ENCODE peak calls at places on chromosome 5, in four cellular contexts. One of them, this sample, is unnamed.

GRCh38 chr5:144236479-144236878 is 65.8 kb downstream of the KCTD16 start:
- DNase-seq in nephron progenitor cell: no peak
- DNase-seq in foreskin fibroblast: no peak
- DNase-seq in lower lobe of right lung: no peak
- DNase-seq in this sample: no peak

GRCh38 chr5:132261881-132262845 is 4.7 kb downstream of the PDLIM4 start:
- DNase-seq in nephron progenitor cell: no peak
- DNase-seq in foreskin fibroblast: no peak
- DNase-seq in lower lobe of right lung: no peak
- DNase-seq in this sample: no peak

GRCh38 chr5:7754997-7755596 is 95.8 kb downstream of the CFAP90 start:
- DNase-seq in nephron progenitor cell: peak
- DNase-seq in foreskin fibroblast: peak
- DNase-seq in lower lobe of right lung: peak
- DNase-seq in this sample: no peak

GRCh38 chr5:3356016-3356415 is 239.6 kb upstream of the IRX1 start:
- DNase-seq in nephron progenitor cell: no peak
- DNase-seq in foreskin fibroblast: no peak
- DNase-seq in lower lobe of right lung: no peak
- DNase-seq in this sample: no peak

GRCh38 chr5:90055831-90056328 is 353.7 kb downstream of the CETN3 start:
- DNase-seq in nephron progenitor cell: no peak
- DNase-seq in foreskin fibroblast: peak
- DNase-seq in lower lobe of right lung: no peak
- DNase-seq in this sample: no peak

GRCh38 chr5:19314840-19315239 is 673.2 kb downstream of the CDH18 start:
- DNase-seq in nephron progenitor cell: no peak
- DNase-seq in foreskin fibroblast: no peak
- DNase-seq in lower lobe of right lung: no peak
- DNase-seq in this sample: no peak

GRCh38 chr5:16737173-16737572 is 120.4 kb upstream of the RETREG1 start:
- DNase-seq in nephron progenitor cell: no peak
- DNase-seq in foreskin fibroblast: no peak
- DNase-seq in lower lobe of right lung: no peak
- DNase-seq in this sample: no peak

GRCh38 chr5:170760126-170760525 is 23.4 kb upstream of the GABRP start:
- DNase-seq in nephron progenitor cell: peak
- DNase-seq in foreskin fibroblast: no peak
- DNase-seq in lower lobe of right lung: no peak
- DNase-seq in this sample: no peak

GRCh38 chr5:147403659-147404640 is 105.9 kb downstream of the DPYSL3 start:
- DNase-seq in nephron progenitor cell: no peak
- DNase-seq in foreskin fibroblast: peak
- DNase-seq in lower lobe of right lung: no peak
- DNase-seq in this sample: peak

GRCh38 chr5:14429102-14429501 is 152.5 kb upstream of the OTULINL start:
- DNase-seq in nephron progenitor cell: no peak
- DNase-seq in foreskin fibroblast: no peak
- DNase-seq in lower lobe of right lung: no peak
- DNase-seq in this sample: no peak

GRCh38 chr5:4511996-4512656 is 628.0 kb upstream of the ADAMTS16 start:
- DNase-seq in nephron progenitor cell: peak
- DNase-seq in foreskin fibroblast: no peak
- DNase-seq in lower lobe of right lung: peak
- DNase-seq in this sample: no peak

GRCh38 chr5:74478328-74478727 is 162.2 kb downstream of the ENC1 start:
- DNase-seq in nephron progenitor cell: no peak
- DNase-seq in foreskin fibroblast: no peak
- DNase-seq in lower lobe of right lung: no peak
- DNase-seq in this sample: no peak

GRCh38 chr5:178859625-178860521 is at the start of gene ZNF354B:
- DNase-seq in nephron progenitor cell: peak
- DNase-seq in foreskin fibroblast: peak
- DNase-seq in lower lobe of right lung: peak
- DNase-seq in this sample: peak
- TF ChIP-seq CTCF in nephron progenitor cell: no peak
- TF ChIP-seq CTCF in foreskin fibroblast: peak
- TF ChIP-seq CTCF in lower lobe of right lung: peak
- TF ChIP-seq CTCF in this sample: no peak

GRCh38 chr5:145922059-145922458 is 14.3 kb upstream of the SH3RF2 start:
- DNase-seq in nephron progenitor cell: no peak
- DNase-seq in foreskin fibroblast: no peak
- DNase-seq in lower lobe of right lung: no peak
- DNase-seq in this sample: no peak

GRCh38 chr5:145919413-145919812 is 17.0 kb upstream of the SH3RF2 start:
- DNase-seq in nephron progenitor cell: no peak
- DNase-seq in foreskin fibroblast: no peak
- DNase-seq in lower lobe of right lung: no peak
- DNase-seq in this sample: no peak

GRCh38 chr5:145921211-145921610 is 15.2 kb upstream of the SH3RF2 start:
- DNase-seq in nephron progenitor cell: no peak
- DNase-seq in foreskin fibroblast: no peak
- DNase-seq in lower lobe of right lung: no peak
- DNase-seq in this sample: no peak

GRCh38 chr5:145918397-145918796 is 18.0 kb upstream of the SH3RF2 start:
- DNase-seq in nephron progenitor cell: no peak
- DNase-seq in foreskin fibroblast: no peak
- DNase-seq in lower lobe of right lung: no peak
- DNase-seq in this sample: no peak

DNA sequence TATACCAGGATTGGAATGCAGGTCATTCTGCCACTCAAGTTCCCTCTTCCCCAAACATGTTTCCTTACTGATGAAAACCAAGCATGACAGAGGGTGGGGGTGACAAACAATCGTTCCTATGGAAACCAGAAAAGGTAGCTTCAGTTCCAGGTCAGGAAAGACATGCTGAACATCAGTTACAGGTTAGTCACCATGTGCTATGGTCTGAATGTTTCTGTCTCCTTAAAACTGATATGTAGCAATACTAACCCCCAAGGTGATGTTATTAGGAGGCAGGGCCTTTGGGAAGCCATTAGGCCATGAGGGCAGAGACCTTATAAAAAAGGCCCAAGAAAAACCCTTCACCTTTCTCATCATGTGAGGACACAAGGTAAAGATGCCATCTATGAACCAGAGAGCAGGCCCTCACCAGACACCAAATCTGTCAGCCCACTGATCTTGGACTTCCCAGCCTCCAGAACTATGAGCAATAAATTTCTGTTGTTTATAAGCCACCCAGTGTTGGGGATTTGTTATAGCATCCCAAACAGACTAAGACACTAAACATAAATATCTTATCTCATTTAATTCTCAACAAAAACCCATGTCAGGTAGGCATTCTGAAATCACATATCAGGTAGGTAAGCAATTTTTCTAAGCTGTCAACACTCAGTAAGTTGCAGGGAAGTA is 15.7 kb upstream of the SH3RF2 start:
- DNase-seq in nephron progenitor cell: no peak
- DNase-seq in foreskin fibroblast: no peak
- DNase-seq in lower lobe of right lung: no peak
- DNase-seq in this sample: no peak
- TF ChIP-seq CTCF in nephron progenitor cell: no peak
- TF ChIP-seq CTCF in foreskin fibroblast: no peak
- TF ChIP-seq CTCF in lower lobe of right lung: no peak
- TF ChIP-seq CTCF in this sample: no peak

GRCh38 chr5:161850491-161850890 is 2.6 kb downstream of the GABRA1 start:
- DNase-seq in nephron progenitor cell: no peak
- DNase-seq in foreskin fibroblast: no peak
- DNase-seq in lower lobe of right lung: no peak
- DNase-seq in this sample: no peak

GRCh38 chr5:161847896-161848510 is at the start of gene GABRA1:
- DNase-seq in nephron progenitor cell: peak
- DNase-seq in foreskin fibroblast: no peak
- DNase-seq in lower lobe of right lung: no peak
- DNase-seq in this sample: no peak

GRCh38 chr5:161847447-161847846 is 473 bp upstream of the GABRA1 start:
- DNase-seq in nephron progenitor cell: no peak
- DNase-seq in foreskin fibroblast: no peak
- DNase-seq in lower lobe of right lung: no peak
- DNase-seq in this sample: no peak

GRCh38 chr5:161846731-161847130 is 1.2 kb upstream of the GABRA1 start:
- DNase-seq in nephron progenitor cell: peak
- DNase-seq in foreskin fibroblast: no peak
- DNase-seq in lower lobe of right lung: no peak
- DNase-seq in this sample: no peak

GRCh38 chr5:161851691-161852299 is 3.9 kb downstream of the GABRA1 start:
- DNase-seq in nephron progenitor cell: no peak
- DNase-seq in foreskin fibroblast: no peak
- DNase-seq in lower lobe of right lung: no peak
- DNase-seq in this sample: no peak
- TF ChIP-seq CTCF in nephron progenitor cell: peak
- TF ChIP-seq CTCF in foreskin fibroblast: no peak
- TF ChIP-seq CTCF in lower lobe of right lung: peak
- TF ChIP-seq CTCF in this sample: no peak

GRCh38 chr5:108345541-108346171 is 36.2 kb downstream of the FBXL17 start:
- DNase-seq in nephron progenitor cell: no peak
- DNase-seq in foreskin fibroblast: peak
- DNase-seq in lower lobe of right lung: no peak
- DNase-seq in this sample: no peak
- TF ChIP-seq CTCF in nephron progenitor cell: peak
- TF ChIP-seq CTCF in foreskin fibroblast: peak
- TF ChIP-seq CTCF in lower lobe of right lung: peak
- TF ChIP-seq CTCF in this sample: peak

GRCh38 chr5:126805108-126805507 is 28.2 kb downstream of the LMNB1 start:
- DNase-seq in nephron progenitor cell: no peak
- DNase-seq in foreskin fibroblast: peak
- DNase-seq in lower lobe of right lung: no peak
- DNase-seq in this sample: peak

GRCh38 chr5:126801174-126801991 is 24.4 kb downstream of the LMNB1 start:
- DNase-seq in nephron progenitor cell: no peak
- DNase-seq in foreskin fibroblast: no peak
- DNase-seq in lower lobe of right lung: no peak
- DNase-seq in this sample: no peak

GRCh38 chr5:126799780-126800179 is 22.8 kb downstream of the LMNB1 start:
- DNase-seq in nephron progenitor cell: no peak
- DNase-seq in foreskin fibroblast: no peak
- DNase-seq in lower lobe of right lung: no peak
- DNase-seq in this sample: no peak

DNA sequence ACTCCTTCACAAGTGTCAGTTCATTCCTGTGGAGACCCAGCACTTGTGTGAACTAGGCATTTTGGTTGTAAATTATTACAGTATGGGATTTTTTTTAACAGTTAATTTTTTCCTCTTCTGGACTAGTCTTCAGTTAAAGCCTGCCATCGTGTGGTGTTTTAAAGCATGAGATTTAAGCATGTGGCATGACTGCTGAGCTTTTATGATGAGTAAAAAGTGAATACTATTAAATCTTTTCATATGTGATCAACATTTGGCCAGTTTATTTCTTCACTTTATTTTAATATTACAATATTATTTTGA is 25.0 kb downstream of the LMNB1 start:
- DNase-seq in nephron progenitor cell: no peak
- DNase-seq in foreskin fibroblast: peak
- DNase-seq in lower lobe of right lung: no peak
- DNase-seq in this sample: peak
- TF ChIP-seq CTCF in nephron progenitor cell: no peak
- TF ChIP-seq CTCF in foreskin fibroblast: peak
- TF ChIP-seq CTCF in lower lobe of right lung: peak
- TF ChIP-seq CTCF in this sample: peak

This sample was measured in AG09319.